ENCODE peak calls at places on chromosomes 13 and 19, in seven cellular contexts. H is DMS153; P is T-cell; K is aorta; J is right atrium auricular region; U is NCI-H2029; O is stimulated activated CD8-positive, alpha-beta memory T cell treated with anti-CD3 and anti-CD28 coated beads, Interleukin-4, amount 100 ng/mL, for 1 hour. I is an unnamed sample.
A peak's percentile ranks its signal among the peaks of the same experiment; 100 is the strongest.

GRCh38 chr13:44331912-44332840 is 41.4 kb upstream of the SERP2 start:
- DNase-seq in H (no peak), P (no peak), K (peak; percentile 88), J (peak; percentile 77), U (no peak), O (no peak), I (no peak)

GRCh38 chr19:38073806-38074685 is 150.0 kb downstream of the DPF1 start:
- DNase-seq in H (no peak), P (no peak), K (no peak), J (no peak), U (no peak), O (no peak), I (no peak)

GRCh38 chr13:67048084-67048792 is 181.9 kb downstream of the PCDH9 start:
- DNase-seq in H (peak; percentile 40), P (no peak), K (no peak), J (no peak), U (no peak), O (no peak), I (no peak)

GRCh38 chr13:107185889-107186288 is 618.0 kb upstream of the ARGLU1 start:
- DNase-seq in H (no peak), P (no peak), K (no peak), J (no peak), U (no peak), O (no peak), I (no peak)

GRCh38 chr19:49506575-49507105 is 5.8 kb upstream of the FCGRT start:
- DNase-seq in H (peak; percentile 18), P (peak; percentile 77), K (no peak), J (no peak), U (peak; percentile 26), O (peak; percentile 61), I (peak; percentile 75)

GRCh38 chr13:95153647-95154405 is 147.4 kb downstream of the ABCC4 start:
- DNase-seq in H (peak; percentile 96), P (no peak), K (no peak), J (no peak), U (no peak), O (no peak), I (no peak)

GRCh38 chr13:46684287-46685001 is 112.5 kb downstream of the ESD start:
- DNase-seq in H (no peak), P (no peak), K (no peak), J (no peak), U (no peak), O (no peak), I (no peak)

GRCh38 chr13:75302031-75302430 is 179.9 kb downstream of the TBC1D4 start:
- DNase-seq in H (no peak), P (no peak), K (no peak), J (no peak), U (no peak), O (no peak), I (no peak)

GRCh38 chr13:70178346-70178745 is 70.1 kb upstream of the KLHL1 start:
- DNase-seq in H (no peak), P (no peak), K (no peak), J (no peak), U (no peak), O (no peak), I (no peak)

GRCh38 chr19:28880735-28881401 is 332.1 kb downstream of the UQCRFS1 start:
- DNase-seq in H (no peak), P (no peak), K (no peak), J (no peak), U (no peak), O (no peak), I (no peak)

GRCh38 chr19:29831686-29832085 is 19.9 kb downstream of the CCNE1 start:
- DNase-seq in H (no peak), P (no peak), K (peak; percentile 27), J (no peak), U (no peak), O (no peak), I (no peak)

GRCh38 chr13:110907951-110908898 is 6.6 kb downstream of the ANKRD10 start:
- DNase-seq in H (peak; percentile 43), P (no peak), K (no peak), J (no peak), U (peak; percentile 73), O (no peak), I (no peak)

I was measured in lower lobe of right lung.